ENCODE peak calls at places on chromosome 2, in ten cellular contexts. One of them, this sample, is unnamed.

GRCh38 chr2:50344509-50345106 is 687.3 kb downstream of the NRXN1 start:
- DNase-seq in EH: no peak
- DNase-seq in activated T-cell treated with anti-CD3 and anti-CD28 coated beads for 48 hours: no peak
- DNase-seq in astrocyte: no peak
- DNase-seq in stimulated activated CD4-positive, alpha-beta T cell treated with anti-CD3 and anti-CD28 coated beads, Interleukin-15, amount 100 ng/mL, for 24 hours: no peak
- DNase-seq in NCI-H2171: no peak
- DNase-seq in amniotic stem cell: no peak
- DNase-seq in right cardiac atrium: no peak
- DNase-seq in activated CD8-positive, alpha-beta T cell treated with anti-CD3 and anti-CD28 coated beads for 36 hours: no peak
- DNase-seq in fibroblast of mammary gland: no peak
- DNase-seq in this sample: no peak

GRCh38 chr2:5373200-5373599 is 319.0 kb upstream of the SOX11 start:
- DNase-seq in EH: no peak
- DNase-seq in activated T-cell treated with anti-CD3 and anti-CD28 coated beads for 48 hours: no peak
- DNase-seq in astrocyte: peak
- DNase-seq in stimulated activated CD4-positive, alpha-beta T cell treated with anti-CD3 and anti-CD28 coated beads, Interleukin-15, amount 100 ng/mL, for 24 hours: no peak
- DNase-seq in NCI-H2171: peak
- DNase-seq in amniotic stem cell: no peak
- DNase-seq in right cardiac atrium: no peak
- DNase-seq in activated CD8-positive, alpha-beta T cell treated with anti-CD3 and anti-CD28 coated beads for 36 hours: no peak
- DNase-seq in fibroblast of mammary gland: no peak
- DNase-seq in this sample: no peak

GRCh38 chr2:44430340-44430739 is 68.6 kb downstream of the CAMKMT start:
- DNase-seq in EH: no peak
- DNase-seq in activated T-cell treated with anti-CD3 and anti-CD28 coated beads for 48 hours: no peak
- DNase-seq in astrocyte: no peak
- DNase-seq in stimulated activated CD4-positive, alpha-beta T cell treated with anti-CD3 and anti-CD28 coated beads, Interleukin-15, amount 100 ng/mL, for 24 hours: no peak
- DNase-seq in NCI-H2171: no peak
- DNase-seq in amniotic stem cell: no peak
- DNase-seq in right cardiac atrium: no peak
- DNase-seq in activated CD8-positive, alpha-beta T cell treated with anti-CD3 and anti-CD28 coated beads for 36 hours: no peak
- DNase-seq in fibroblast of mammary gland: no peak
- DNase-seq in this sample: no peak

GRCh38 chr2:53575606-53576360 is 191.8 kb upstream of the CHAC2 start:
- DNase-seq in EH: no peak
- DNase-seq in activated T-cell treated with anti-CD3 and anti-CD28 coated beads for 48 hours: no peak
- DNase-seq in astrocyte: peak
- DNase-seq in stimulated activated CD4-positive, alpha-beta T cell treated with anti-CD3 and anti-CD28 coated beads, Interleukin-15, amount 100 ng/mL, for 24 hours: no peak
- DNase-seq in NCI-H2171: no peak
- DNase-seq in amniotic stem cell: no peak
- DNase-seq in right cardiac atrium: peak
- DNase-seq in activated CD8-positive, alpha-beta T cell treated with anti-CD3 and anti-CD28 coated beads for 36 hours: no peak
- DNase-seq in fibroblast of mammary gland: peak
- DNase-seq in this sample: no peak

GRCh38 chr2:163687213-163687612 is 48.6 kb downstream of the FIGN start:
- DNase-seq in EH: no peak
- DNase-seq in activated T-cell treated with anti-CD3 and anti-CD28 coated beads for 48 hours: no peak
- DNase-seq in astrocyte: no peak
- DNase-seq in stimulated activated CD4-positive, alpha-beta T cell treated with anti-CD3 and anti-CD28 coated beads, Interleukin-15, amount 100 ng/mL, for 24 hours: no peak
- DNase-seq in NCI-H2171: no peak
- DNase-seq in amniotic stem cell: no peak
- DNase-seq in right cardiac atrium: no peak
- DNase-seq in activated CD8-positive, alpha-beta T cell treated with anti-CD3 and anti-CD28 coated beads for 36 hours: no peak
- DNase-seq in fibroblast of mammary gland: no peak
- DNase-seq in this sample: no peak

GRCh38 chr2:20282916-20283592 is 58.1 kb upstream of the SDC1 start:
- DNase-seq in EH: no peak
- DNase-seq in activated T-cell treated with anti-CD3 and anti-CD28 coated beads for 48 hours: no peak
- DNase-seq in astrocyte: peak
- DNase-seq in stimulated activated CD4-positive, alpha-beta T cell treated with anti-CD3 and anti-CD28 coated beads, Interleukin-15, amount 100 ng/mL, for 24 hours: no peak
- DNase-seq in NCI-H2171: no peak
- DNase-seq in amniotic stem cell: no peak
- DNase-seq in right cardiac atrium: peak
- DNase-seq in activated CD8-positive, alpha-beta T cell treated with anti-CD3 and anti-CD28 coated beads for 36 hours: no peak
- DNase-seq in fibroblast of mammary gland: peak
- DNase-seq in this sample: peak

GRCh38 chr2:72561621-72562318 is 264.1 kb downstream of the EXOC6B start:
- DNase-seq in EH: peak
- DNase-seq in activated T-cell treated with anti-CD3 and anti-CD28 coated beads for 48 hours: no peak
- DNase-seq in astrocyte: peak
- DNase-seq in stimulated activated CD4-positive, alpha-beta T cell treated with anti-CD3 and anti-CD28 coated beads, Interleukin-15, amount 100 ng/mL, for 24 hours: no peak
- DNase-seq in NCI-H2171: no peak
- DNase-seq in amniotic stem cell: peak
- DNase-seq in right cardiac atrium: no peak
- DNase-seq in activated CD8-positive, alpha-beta T cell treated with anti-CD3 and anti-CD28 coated beads for 36 hours: no peak
- DNase-seq in fibroblast of mammary gland: peak
- DNase-seq in this sample: peak

GRCh38 chr2:160254363-160254762 is 54.3 kb upstream of the ITGB6 start:
- DNase-seq in EH: no peak
- DNase-seq in activated T-cell treated with anti-CD3 and anti-CD28 coated beads for 48 hours: no peak
- DNase-seq in astrocyte: no peak
- DNase-seq in stimulated activated CD4-positive, alpha-beta T cell treated with anti-CD3 and anti-CD28 coated beads, Interleukin-15, amount 100 ng/mL, for 24 hours: no peak
- DNase-seq in NCI-H2171: no peak
- DNase-seq in amniotic stem cell: no peak
- DNase-seq in right cardiac atrium: no peak
- DNase-seq in activated CD8-positive, alpha-beta T cell treated with anti-CD3 and anti-CD28 coated beads for 36 hours: no peak
- DNase-seq in fibroblast of mammary gland: no peak
- DNase-seq in this sample: no peak

GRCh38 chr2:85277416-85278158 is 50.2 kb downstream of the TGOLN2 start:
- DNase-seq in EH: peak
- DNase-seq in activated T-cell treated with anti-CD3 and anti-CD28 coated beads for 48 hours: no peak
- DNase-seq in astrocyte: peak
- DNase-seq in stimulated activated CD4-positive, alpha-beta T cell treated with anti-CD3 and anti-CD28 coated beads, Interleukin-15, amount 100 ng/mL, for 24 hours: no peak
- DNase-seq in NCI-H2171: no peak
- DNase-seq in amniotic stem cell: peak
- DNase-seq in right cardiac atrium: peak
- DNase-seq in activated CD8-positive, alpha-beta T cell treated with anti-CD3 and anti-CD28 coated beads for 36 hours: no peak
- DNase-seq in fibroblast of mammary gland: peak
- DNase-seq in this sample: peak

GRCh38 chr2:216222650-216223352 is 113.7 kb downstream of the XRCC5 start:
- DNase-seq in EH: peak
- DNase-seq in activated T-cell treated with anti-CD3 and anti-CD28 coated beads for 48 hours: no peak
- DNase-seq in astrocyte: peak
- DNase-seq in stimulated activated CD4-positive, alpha-beta T cell treated with anti-CD3 and anti-CD28 coated beads, Interleukin-15, amount 100 ng/mL, for 24 hours: peak
- DNase-seq in NCI-H2171: no peak
- DNase-seq in amniotic stem cell: no peak
- DNase-seq in right cardiac atrium: no peak
- DNase-seq in activated CD8-positive, alpha-beta T cell treated with anti-CD3 and anti-CD28 coated beads for 36 hours: peak
- DNase-seq in fibroblast of mammary gland: peak
- DNase-seq in this sample: peak

GRCh38 chr2:232892843-232893242 is 22.8 kb downstream of the SNORC start:
- DNase-seq in EH: no peak
- DNase-seq in activated T-cell treated with anti-CD3 and anti-CD28 coated beads for 48 hours: no peak
- DNase-seq in astrocyte: no peak
- DNase-seq in stimulated activated CD4-positive, alpha-beta T cell treated with anti-CD3 and anti-CD28 coated beads, Interleukin-15, amount 100 ng/mL, for 24 hours: no peak
- DNase-seq in NCI-H2171: no peak
- DNase-seq in amniotic stem cell: no peak
- DNase-seq in right cardiac atrium: no peak
- DNase-seq in activated CD8-positive, alpha-beta T cell treated with anti-CD3 and anti-CD28 coated beads for 36 hours: no peak
- DNase-seq in fibroblast of mammary gland: no peak
- DNase-seq in this sample: no peak

GRCh38 chr2:22800422-22800821 is 584.6 kb upstream of the KLHL29 start:
- DNase-seq in EH: no peak
- DNase-seq in activated T-cell treated with anti-CD3 and anti-CD28 coated beads for 48 hours: no peak
- DNase-seq in astrocyte: no peak
- DNase-seq in stimulated activated CD4-positive, alpha-beta T cell treated with anti-CD3 and anti-CD28 coated beads, Interleukin-15, amount 100 ng/mL, for 24 hours: no peak
- DNase-seq in NCI-H2171: peak
- DNase-seq in amniotic stem cell: no peak
- DNase-seq in right cardiac atrium: no peak
- DNase-seq in activated CD8-positive, alpha-beta T cell treated with anti-CD3 and anti-CD28 coated beads for 36 hours: no peak
- DNase-seq in fibroblast of mammary gland: no peak
- DNase-seq in this sample: no peak

GRCh38 chr2:69026026-69026425 is 13.0 kb downstream of the ANTXR1 start:
- DNase-seq in EH: peak
- DNase-seq in activated T-cell treated with anti-CD3 and anti-CD28 coated beads for 48 hours: peak
- DNase-seq in astrocyte: no peak
- DNase-seq in stimulated activated CD4-positive, alpha-beta T cell treated with anti-CD3 and anti-CD28 coated beads, Interleukin-15, amount 100 ng/mL, for 24 hours: peak
- DNase-seq in NCI-H2171: no peak
- DNase-seq in amniotic stem cell: no peak
- DNase-seq in right cardiac atrium: no peak
- DNase-seq in activated CD8-positive, alpha-beta T cell treated with anti-CD3 and anti-CD28 coated beads for 36 hours: peak
- DNase-seq in fibroblast of mammary gland: peak
- DNase-seq in this sample: peak

GRCh38 chr2:8583400-8584173 is 98.3 kb upstream of the ID2 start:
- DNase-seq in EH: no peak
- DNase-seq in activated T-cell treated with anti-CD3 and anti-CD28 coated beads for 48 hours: peak
- DNase-seq in astrocyte: peak
- DNase-seq in stimulated activated CD4-positive, alpha-beta T cell treated with anti-CD3 and anti-CD28 coated beads, Interleukin-15, amount 100 ng/mL, for 24 hours: peak
- DNase-seq in NCI-H2171: no peak
- DNase-seq in amniotic stem cell: no peak
- DNase-seq in right cardiac atrium: peak
- DNase-seq in activated CD8-positive, alpha-beta T cell treated with anti-CD3 and anti-CD28 coated beads for 36 hours: peak
- DNase-seq in fibroblast of mammary gland: peak
- DNase-seq in this sample: peak

GRCh38 chr2:145975406-145975805 is 1455.5 kb upstream of the ZEB2 start:
- DNase-seq in EH: peak
- DNase-seq in activated T-cell treated with anti-CD3 and anti-CD28 coated beads for 48 hours: no peak
- DNase-seq in astrocyte: peak
- DNase-seq in stimulated activated CD4-positive, alpha-beta T cell treated with anti-CD3 and anti-CD28 coated beads, Interleukin-15, amount 100 ng/mL, for 24 hours: no peak
- DNase-seq in NCI-H2171: no peak
- DNase-seq in amniotic stem cell: no peak
- DNase-seq in right cardiac atrium: no peak
- DNase-seq in activated CD8-positive, alpha-beta T cell treated with anti-CD3 and anti-CD28 coated beads for 36 hours: no peak
- DNase-seq in fibroblast of mammary gland: no peak
- DNase-seq in this sample: no peak

GRCh38 chr2:121075006-121075545 is 209.9 kb downstream of the TFCP2L1 start:
- DNase-seq in EH: peak
- DNase-seq in activated T-cell treated with anti-CD3 and anti-CD28 coated beads for 48 hours: peak
- DNase-seq in astrocyte: peak
- DNase-seq in stimulated activated CD4-positive, alpha-beta T cell treated with anti-CD3 and anti-CD28 coated beads, Interleukin-15, amount 100 ng/mL, for 24 hours: peak
- DNase-seq in NCI-H2171: peak
- DNase-seq in amniotic stem cell: peak
- DNase-seq in right cardiac atrium: peak
- DNase-seq in activated CD8-positive, alpha-beta T cell treated with anti-CD3 and anti-CD28 coated beads for 36 hours: peak
- DNase-seq in fibroblast of mammary gland: peak
- DNase-seq in this sample: peak

GRCh38 chr2:172169611-172170010 is 66.9 kb upstream of the DLX2 start:
- DNase-seq in EH: peak
- DNase-seq in activated T-cell treated with anti-CD3 and anti-CD28 coated beads for 48 hours: no peak
- DNase-seq in astrocyte: no peak
- DNase-seq in stimulated activated CD4-positive, alpha-beta T cell treated with anti-CD3 and anti-CD28 coated beads, Interleukin-15, amount 100 ng/mL, for 24 hours: no peak
- DNase-seq in NCI-H2171: no peak
- DNase-seq in amniotic stem cell: no peak
- DNase-seq in right cardiac atrium: no peak
- DNase-seq in activated CD8-positive, alpha-beta T cell treated with anti-CD3 and anti-CD28 coated beads for 36 hours: no peak
- DNase-seq in fibroblast of mammary gland: no peak
- DNase-seq in this sample: no peak

GRCh38 chr2:189362283-189362682 is 79.0 kb upstream of the WDR75 start:
- DNase-seq in EH: no peak
- DNase-seq in activated T-cell treated with anti-CD3 and anti-CD28 coated beads for 48 hours: no peak
- DNase-seq in astrocyte: peak
- DNase-seq in stimulated activated CD4-positive, alpha-beta T cell treated with anti-CD3 and anti-CD28 coated beads, Interleukin-15, amount 100 ng/mL, for 24 hours: no peak
- DNase-seq in NCI-H2171: no peak
- DNase-seq in amniotic stem cell: no peak
- DNase-seq in right cardiac atrium: no peak
- DNase-seq in activated CD8-positive, alpha-beta T cell treated with anti-CD3 and anti-CD28 coated beads for 36 hours: no peak
- DNase-seq in fibroblast of mammary gland: no peak
- DNase-seq in this sample: peak

GRCh38 chr2:201401815-201402214 is 44.7 kb upstream of the FLACC1 start:
- DNase-seq in EH: no peak
- DNase-seq in activated T-cell treated with anti-CD3 and anti-CD28 coated beads for 48 hours: no peak
- DNase-seq in astrocyte: no peak
- DNase-seq in stimulated activated CD4-positive, alpha-beta T cell treated with anti-CD3 and anti-CD28 coated beads, Interleukin-15, amount 100 ng/mL, for 24 hours: no peak
- DNase-seq in NCI-H2171: no peak
- DNase-seq in amniotic stem cell: no peak
- DNase-seq in right cardiac atrium: no peak
- DNase-seq in activated CD8-positive, alpha-beta T cell treated with anti-CD3 and anti-CD28 coated beads for 36 hours: no peak
- DNase-seq in fibroblast of mammary gland: no peak
- DNase-seq in this sample: no peak

GRCh38 chr2:108980076-108980475 is 8.9 kb downstream of the EDAR start:
- DNase-seq in EH: no peak
- DNase-seq in activated T-cell treated with anti-CD3 and anti-CD28 coated beads for 48 hours: no peak
- DNase-seq in astrocyte: no peak
- DNase-seq in stimulated activated CD4-positive, alpha-beta T cell treated with anti-CD3 and anti-CD28 coated beads, Interleukin-15, amount 100 ng/mL, for 24 hours: no peak
- DNase-seq in NCI-H2171: no peak
- DNase-seq in amniotic stem cell: no peak
- DNase-seq in right cardiac atrium: no peak
- DNase-seq in activated CD8-positive, alpha-beta T cell treated with anti-CD3 and anti-CD28 coated beads for 36 hours: no peak
- DNase-seq in fibroblast of mammary gland: no peak
- DNase-seq in this sample: no peak

GRCh38 chr2:74688881-74689280 is 34.8 kb downstream of the SEMA4F start:
- DNase-seq in EH: no peak
- DNase-seq in activated T-cell treated with anti-CD3 and anti-CD28 coated beads for 48 hours: no peak
- DNase-seq in astrocyte: no peak
- DNase-seq in stimulated activated CD4-positive, alpha-beta T cell treated with anti-CD3 and anti-CD28 coated beads, Interleukin-15, amount 100 ng/mL, for 24 hours: no peak
- DNase-seq in NCI-H2171: no peak
- DNase-seq in amniotic stem cell: no peak
- DNase-seq in right cardiac atrium: no peak
- DNase-seq in activated CD8-positive, alpha-beta T cell treated with anti-CD3 and anti-CD28 coated beads for 36 hours: no peak
- DNase-seq in fibroblast of mammary gland: no peak
- DNase-seq in this sample: no peak

GRCh38 chr2:1512321-1513289 is 99.3 kb downstream of the TPO start:
- DNase-seq in EH: no peak
- DNase-seq in activated T-cell treated with anti-CD3 and anti-CD28 coated beads for 48 hours: no peak
- DNase-seq in astrocyte: no peak
- DNase-seq in stimulated activated CD4-positive, alpha-beta T cell treated with anti-CD3 and anti-CD28 coated beads, Interleukin-15, amount 100 ng/mL, for 24 hours: no peak
- DNase-seq in NCI-H2171: no peak
- DNase-seq in amniotic stem cell: no peak
- DNase-seq in right cardiac atrium: no peak
- DNase-seq in activated CD8-positive, alpha-beta T cell treated with anti-CD3 and anti-CD28 coated beads for 36 hours: no peak
- DNase-seq in fibroblast of mammary gland: no peak
- DNase-seq in this sample: no peak

GRCh38 chr2:47295981-47296350 is 107.0 kb upstream of the MSH2 start:
- DNase-seq in EH: no peak
- DNase-seq in activated T-cell treated with anti-CD3 and anti-CD28 coated beads for 48 hours: no peak
- DNase-seq in astrocyte: no peak
- DNase-seq in stimulated activated CD4-positive, alpha-beta T cell treated with anti-CD3 and anti-CD28 coated beads, Interleukin-15, amount 100 ng/mL, for 24 hours: no peak
- DNase-seq in NCI-H2171: no peak
- DNase-seq in amniotic stem cell: no peak
- DNase-seq in right cardiac atrium: no peak
- DNase-seq in activated CD8-positive, alpha-beta T cell treated with anti-CD3 and anti-CD28 coated beads for 36 hours: no peak
- DNase-seq in fibroblast of mammary gland: no peak
- DNase-seq in this sample: no peak

GRCh38 chr2:8230466-8230865 is 451.4 kb upstream of the ID2 start:
- DNase-seq in EH: no peak
- DNase-seq in activated T-cell treated with anti-CD3 and anti-CD28 coated beads for 48 hours: no peak
- DNase-seq in astrocyte: no peak
- DNase-seq in stimulated activated CD4-positive, alpha-beta T cell treated with anti-CD3 and anti-CD28 coated beads, Interleukin-15, amount 100 ng/mL, for 24 hours: no peak
- DNase-seq in NCI-H2171: no peak
- DNase-seq in amniotic stem cell: no peak
- DNase-seq in right cardiac atrium: no peak
- DNase-seq in activated CD8-positive, alpha-beta T cell treated with anti-CD3 and anti-CD28 coated beads for 36 hours: no peak
- DNase-seq in fibroblast of mammary gland: no peak
- DNase-seq in this sample: no peak

GRCh38 chr2:47346107-47346506 is 56.8 kb upstream of the MSH2 start:
- DNase-seq in EH: no peak
- DNase-seq in activated T-cell treated with anti-CD3 and anti-CD28 coated beads for 48 hours: no peak
- DNase-seq in astrocyte: no peak
- DNase-seq in stimulated activated CD4-positive, alpha-beta T cell treated with anti-CD3 and anti-CD28 coated beads, Interleukin-15, amount 100 ng/mL, for 24 hours: no peak
- DNase-seq in NCI-H2171: no peak
- DNase-seq in amniotic stem cell: no peak
- DNase-seq in right cardiac atrium: no peak
- DNase-seq in activated CD8-positive, alpha-beta T cell treated with anti-CD3 and anti-CD28 coated beads for 36 hours: no peak
- DNase-seq in fibroblast of mammary gland: no peak
- DNase-seq in this sample: no peak

GRCh38 chr2:224160917-224161316 is 121.8 kb upstream of the SERPINE2 start:
- DNase-seq in EH: peak
- DNase-seq in activated T-cell treated with anti-CD3 and anti-CD28 coated beads for 48 hours: no peak
- DNase-seq in astrocyte: peak
- DNase-seq in stimulated activated CD4-positive, alpha-beta T cell treated with anti-CD3 and anti-CD28 coated beads, Interleukin-15, amount 100 ng/mL, for 24 hours: no peak
- DNase-seq in NCI-H2171: no peak
- DNase-seq in amniotic stem cell: no peak
- DNase-seq in right cardiac atrium: peak
- DNase-seq in activated CD8-positive, alpha-beta T cell treated with anti-CD3 and anti-CD28 coated beads for 36 hours: no peak
- DNase-seq in fibroblast of mammary gland: peak
- DNase-seq in this sample: peak

GRCh38 chr2:180905002-180905401 is 75.4 kb upstream of the UBE2E3 start:
- DNase-seq in EH: no peak
- DNase-seq in activated T-cell treated with anti-CD3 and anti-CD28 coated beads for 48 hours: no peak
- DNase-seq in astrocyte: no peak
- DNase-seq in stimulated activated CD4-positive, alpha-beta T cell treated with anti-CD3 and anti-CD28 coated beads, Interleukin-15, amount 100 ng/mL, for 24 hours: no peak
- DNase-seq in NCI-H2171: peak
- DNase-seq in amniotic stem cell: no peak
- DNase-seq in right cardiac atrium: no peak
- DNase-seq in activated CD8-positive, alpha-beta T cell treated with anti-CD3 and anti-CD28 coated beads for 36 hours: no peak
- DNase-seq in fibroblast of mammary gland: no peak
- DNase-seq in this sample: no peak

GRCh38 chr2:190271783-190272456 is 47.7 kb downstream of the HIBCH start:
- DNase-seq in EH: no peak
- DNase-seq in activated T-cell treated with anti-CD3 and anti-CD28 coated beads for 48 hours: no peak
- DNase-seq in astrocyte: no peak
- DNase-seq in stimulated activated CD4-positive, alpha-beta T cell treated with anti-CD3 and anti-CD28 coated beads, Interleukin-15, amount 100 ng/mL, for 24 hours: no peak
- DNase-seq in NCI-H2171: no peak
- DNase-seq in amniotic stem cell: no peak
- DNase-seq in right cardiac atrium: no peak
- DNase-seq in activated CD8-positive, alpha-beta T cell treated with anti-CD3 and anti-CD28 coated beads for 36 hours: no peak
- DNase-seq in fibroblast of mammary gland: no peak
- DNase-seq in this sample: no peak